ENCODE peak calls at places on chromosomes 7 and 10, in five cellular contexts. J is GM12878, Q is H1, A is HepG2, Y is K562. S is an unnamed sample.
A peak's percentile ranks its signal among the peaks of the same experiment; 100 is the strongest.

GRCh38 chr10:3935141-3935540 is 150.1 kb upstream of the KLF6 start:
- DNase-seq in J (peak; percentile 92), Y (no peak), A (no peak), Q (no peak), S (no peak)

GRCh38 chr10:69965086-69965485 is 87.6 kb upstream of the MACROH2A2 start:
- DNase-seq in Y (no peak), J (no peak), A (no peak), Q (no peak), S (no peak)

GRCh38 chr7:43283706-43284105 is 171.3 kb downstream of the HECW1 start:
- DNase-seq in A (no peak), Y (no peak), Q (no peak), J (no peak), S (no peak)

GRCh38 chr10:6537704-6538103 is 42.4 kb downstream of the PRKCQ start:
- DNase-seq in J (no peak), Y (no peak), A (no peak), Q (no peak), S (no peak)

GRCh38 chr7:76196786-76197185 is 4.9 kb upstream of the SRRM3 start:
- DNase-seq in A (no peak), J (no peak), Q (no peak), Y (no peak), S (no peak)

GRCh38 chr7:23713285-23714235 is 3.5 kb downstream of the STK31 start:
- DNase-seq in J (no peak), Y (no peak), A (peak; percentile 6), Q (no peak), S (no peak)

GRCh38 chr10:132485391-132485790 is 52.2 kb upstream of the INPP5A start:
- DNase-seq in J (no peak), Q (no peak), Y (no peak), A (no peak), S (no peak)

GRCh38 chr7:76515999-76516443 is 5.7 kb downstream of the UPK3B start:
- DNase-seq in Y (peak; percentile 84), J (no peak), Q (no peak), A (peak; percentile 47), S (no peak)

GRCh38 chr10:22620140-22620857 is 94.1 kb downstream of the PIP4K2A start:
- DNase-seq in Y (peak; percentile 25), J (no peak), A (no peak), Q (no peak), S (peak; percentile 86)

GRCh38 chr10:59227136-59227673 is 50.8 kb downstream of the PHYHIPL start:
- DNase-seq in Y (no peak), Q (no peak), J (no peak), A (no peak), S (no peak)

GRCh38 chr10:48791267-48791928 is 106.7 kb downstream of the WDFY4 start:
- DNase-seq in Y (no peak), A (no peak), J (no peak), Q (no peak), S (no peak)

GRCh38 chr10:126598009-126598408 is 72.5 kb downstream of the C10orf90 start:
- DNase-seq in A (peak; percentile 32), Y (peak; percentile 18), Q (no peak), J (no peak), S (peak; percentile 63)

GRCh38 chr7:8155836-8156235 is 106.1 kb downstream of the ICA1 start:
- DNase-seq in Y (no peak), Q (no peak), J (no peak), A (no peak), S (no peak)

GRCh38 chr7:55827577-55827976 is 35.0 kb downstream of the SEPTIN14 start:
- DNase-seq in A (peak; percentile 2), Q (no peak), J (no peak), Y (no peak), S (no peak)

GRCh38 chr10:95286707-95287106 is 4.1 kb downstream of the PDLIM1 start:
- DNase-seq in J (no peak), Y (no peak), A (no peak), Q (no peak), S (no peak)

GRCh38 chr7:80923211-80923612 is 4.4 kb upstream of the SEMA3C start:
- DNase-seq in J (no peak), A (no peak), Q (no peak), Y (no peak), S (no peak)

DNA sequence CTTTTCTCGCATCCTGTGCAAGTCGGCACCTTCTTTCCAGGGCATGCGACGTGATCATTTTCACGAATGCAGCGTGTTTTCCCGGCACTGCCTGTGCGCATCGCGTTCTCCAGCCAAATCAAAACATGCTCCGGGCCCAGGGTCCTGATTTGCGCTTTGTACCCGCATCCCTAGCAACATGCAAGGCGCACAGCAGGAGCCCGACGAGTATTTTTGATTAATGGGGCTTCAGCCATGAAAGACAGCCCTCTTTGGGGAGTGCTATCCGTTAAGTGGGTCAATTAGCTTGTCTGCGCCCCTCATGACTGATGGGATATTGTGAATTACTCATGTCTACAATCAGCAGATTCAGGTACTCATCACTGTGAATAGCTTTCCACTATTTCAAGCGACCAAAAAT is 243.3 kb upstream of the RNF32 start:
- DNase-seq in A (no peak), J (no peak), Q (no peak), Y (no peak), S (no peak)
- TF ChIP-seq HDAC2 in A (no peak), J (no peak), Q (no peak), Y (no peak), S (no peak)

DNA sequence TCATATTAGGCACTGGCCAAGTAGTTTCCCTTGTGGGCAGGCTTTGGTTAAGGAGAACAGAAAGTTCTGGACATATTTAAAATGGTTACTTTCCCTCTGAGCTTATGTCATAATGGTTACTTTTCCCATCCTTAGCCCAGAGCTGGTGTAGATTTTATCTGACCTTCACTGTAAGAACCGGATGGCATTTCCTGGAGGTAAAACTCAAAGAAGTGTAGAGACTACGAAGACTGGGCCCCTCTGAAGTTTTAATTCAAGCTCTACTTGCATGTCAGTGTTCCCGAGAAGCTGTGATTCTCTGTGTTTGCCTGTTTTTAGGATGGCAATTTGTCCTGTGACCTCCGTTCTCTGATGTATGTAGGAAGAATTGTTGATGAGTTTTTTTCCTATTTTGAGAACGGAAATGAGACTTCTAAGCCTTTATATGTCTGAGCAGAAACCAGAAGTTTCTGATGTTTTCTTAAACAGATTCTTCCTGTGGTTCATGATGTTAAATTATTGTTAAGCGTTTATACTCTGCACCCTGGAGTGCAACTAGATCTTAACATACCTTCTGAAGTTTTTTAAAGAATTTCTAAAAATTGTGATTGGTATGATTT is 94.2 kb downstream of the CDCA7L start:
- DNase-seq in A (no peak), J (no peak), Q (no peak), Y (no peak), S (no peak)
- TF ChIP-seq HDAC2 in A (no peak), J (no peak), Q (no peak), Y (no peak), S (no peak)

GRCh38 chr7:107446531-107446930 is 23.3 kb upstream of the GPR22 start:
- DNase-seq in J (no peak), Y (no peak), Q (no peak), A (no peak), S (no peak)
- TF ChIP-seq HDAC2 in J (no peak), Y (no peak), Q (no peak), A (no peak), S (no peak)

GRCh38 chr7:128892521-128893250 is 17.8 kb downstream of the KCP start:
- DNase-seq in Q (no peak), A (no peak), J (no peak), Y (no peak), S (no peak)
- TF ChIP-seq HDAC2 in Q (no peak), A (no peak), J (no peak), Y (no peak), S (no peak)

DNA sequence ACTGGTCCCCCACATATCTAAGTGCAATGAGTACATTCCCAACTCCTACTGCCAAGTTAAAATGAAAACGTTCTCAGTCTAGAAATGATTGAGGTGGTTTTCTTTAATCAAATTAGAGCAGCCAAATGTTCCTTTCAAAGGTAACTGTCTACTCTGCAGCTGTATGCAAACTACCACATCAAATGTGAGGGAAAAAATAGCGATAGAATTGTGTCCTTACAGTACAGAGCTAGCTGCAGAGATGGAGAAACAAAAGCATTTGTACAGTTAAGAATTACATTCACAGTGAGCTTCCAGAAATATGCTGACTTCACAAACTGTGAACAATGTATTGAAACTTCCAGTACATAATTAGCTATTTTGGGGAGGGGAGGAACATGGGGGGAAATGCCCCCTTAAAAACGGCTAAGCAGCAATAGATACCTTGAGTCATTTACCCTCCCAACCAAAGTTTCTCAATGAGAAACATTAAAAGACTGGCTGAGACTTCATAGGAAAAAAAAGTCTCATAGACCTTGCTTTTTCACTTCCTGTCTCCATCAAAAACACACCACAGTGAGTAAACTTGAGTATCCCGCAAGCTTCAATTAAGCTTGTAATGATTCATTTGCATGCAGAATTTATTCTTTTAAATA is 22.9 kb downstream of the CDK6 start:
- DNase-seq in A (no peak), Q (no peak), J (peak; percentile 82), Y (no peak), S (no peak)
- TF ChIP-seq HDAC2 in A (no peak), Q (no peak), J (no peak), Y (no peak), S (no peak)

GRCh38 chr7:12281026-12281425 is 69.9 kb downstream of the TMEM106B start:
- DNase-seq in Q (no peak), A (no peak), J (no peak), Y (no peak), S (no peak)
- TF ChIP-seq HDAC2 in Q (no peak), A (no peak), J (no peak), Y (no peak), S (no peak)

GRCh38 chr7:158244873-158245723 is 342.5 kb downstream of the PTPRN2 start:
- DNase-seq in Q (no peak), Y (no peak), J (no peak), A (no peak), S (no peak)
- TF ChIP-seq HDAC2 in Q (no peak), Y (no peak), J (no peak), A (no peak), S (no peak)

GRCh38 chr7:115435178-115435577 is 513.3 kb downstream of the MDFIC start:
- DNase-seq in J (peak; percentile 26), Q (no peak), A (no peak), Y (no peak), S (no peak)
- TF ChIP-seq HDAC2 in J (no peak), Q (no peak), A (no peak), Y (no peak), S (no peak)

GRCh38 chr7:101555921-101556275 is 73.2 kb downstream of the MYL10 start:
- DNase-seq in Q (no peak), J (no peak), Y (no peak), A (no peak), S (no peak)
- TF ChIP-seq HDAC2 in Q (no peak), J (no peak), Y (no peak), A (no peak), S (no peak)